ENCODE peak calls at places on chromosomes 4 and X, in seven cellular contexts. T is lung; B is omental fat pad; H is activated T-cell treated with anti-CD3 and anti-CD28 coated beads for 4 hours; C is NCI-H774; O is NCI-H748 treated with DMSO at 0.1 percent for 48 hours; L is stimulated activated CD8-positive, alpha-beta memory T cell treated with anti-CD3 and anti-CD28 coated beads, Interleukin-4, amount 100 ng/mL, for 1 hour. G is an unnamed sample.

GRCh38 chr4:118314221-118314620 is 38.6 kb downstream of the PRSS12 start:
- DNase-seq in O (no peak), B (no peak), H (no peak), T (no peak), L (no peak), C (no peak), G (no peak)

GRCh38 chr4:110514889-110515479 is 39.0 kb downstream of the ENPEP start:
- DNase-seq in L (no peak), H (no peak), O (peak), T (no peak), B (no peak), C (peak), G (no peak)

GRCh38 chr4:89001647-89002518 is 55.1 kb downstream of the FAM13A start:
- DNase-seq in C (peak), H (no peak), B (no peak), L (no peak), T (no peak), O (peak), G (no peak)

GRCh38 chrX:48058621-48059295 is 12.7 kb downstream of the ZNF630 start:
- DNase-seq in B (no peak), C (no peak), T (no peak), L (no peak), O (no peak), H (no peak), G (no peak)

GRCh38 chrX:47210661-47211425 is 7.6 kb upstream of the CDK16 start:
- DNase-seq in O (no peak), T (no peak), C (no peak), L (no peak), H (no peak), B (no peak), G (no peak)

GRCh38 chrX:43753637-43754036 is 97.5 kb downstream of the MAOA start:
- DNase-seq in O (no peak), T (no peak), H (no peak), L (no peak), B (no peak), C (no peak), G (no peak)

GRCh38 chr4:139167774-139168444 is 9.1 kb downstream of the ELF2 start:
- DNase-seq in H (no peak), C (no peak), O (no peak), T (no peak), L (no peak), B (no peak), G (no peak)

GRCh38 chr4:176526704-176527103 is 206.9 kb downstream of the SPCS3 start:
- DNase-seq in B (no peak), C (no peak), T (no peak), H (no peak), O (peak), L (no peak), G (no peak)

GRCh38 chrX:154987940-154988339 is 34.6 kb downstream of the F8 start:
- DNase-seq in B (no peak), C (no peak), T (no peak), O (no peak), H (no peak), L (no peak), G (no peak)

GRCh38 chr4:8229341-8229975 is 30.4 kb downstream of the SH3TC1 start:
- DNase-seq in T (no peak), H (peak), B (no peak), C (no peak), L (no peak), O (no peak), G (no peak)

GRCh38 chrX:120559799-120560198 is 963 bp downstream of the CUL4B start:
- DNase-seq in H (no peak), C (peak), T (no peak), B (no peak), O (peak), L (no peak), G (no peak)

GRCh38 chrX:10507181-10507580 is 113.2 kb downstream of the MID1 start:
- DNase-seq in O (no peak), B (no peak), T (no peak), C (no peak), H (no peak), L (no peak), G (no peak)

GRCh38 chr4:187256897-187257296 is 533.2 kb upstream of the FAT1 start:
- DNase-seq in H (no peak), L (no peak), T (no peak), C (no peak), O (no peak), B (no peak), G (no peak)

GRCh38 chr4:42655921-42656735 is 777 bp downstream of the ATP8A1 start:
- DNase-seq in L (no peak), H (peak), T (peak), O (no peak), C (no peak), B (peak), G (no peak)

GRCh38 chr4:94939791-94940530 is 182.2 kb downstream of the BMPR1B start:
- DNase-seq in O (no peak), B (no peak), H (no peak), L (no peak), T (no peak), C (no peak), G (no peak)

GRCh38 chr4:40630335-40631021 is 814 bp upstream of the RBM47 start:
- DNase-seq in H (no peak), O (no peak), L (no peak), B (no peak), T (peak), C (no peak), G (no peak)

GRCh38 chr4:182189107-182189878 is 53.9 kb upstream of the TENM3 start:
- DNase-seq in H (no peak), C (no peak), O (no peak), L (no peak), T (no peak), B (no peak), G (peak)

GRCh38 chr4:141329174-141329569 is 108.5 kb downstream of the ZNF330 start:
- DNase-seq in B (no peak), T (no peak), O (no peak), C (no peak), H (no peak), L (no peak), G (peak)

GRCh38 chr4:82371398-82371972 is 2.3 kb downstream of the HNRNPD start:
- DNase-seq in L (no peak), T (no peak), O (no peak), H (no peak), B (no peak), C (no peak), G (no peak)

GRCh38 chrX:104854188-104854587 is 288.2 kb downstream of the IL1RAPL2 start:
- DNase-seq in O (no peak), B (no peak), H (no peak), T (no peak), C (no peak), L (no peak), G (no peak)

GRCh38 chr4:164509951-164510350 is 244.0 kb upstream of the SMIM31 start:
- DNase-seq in H (no peak), T (no peak), L (no peak), B (no peak), C (no peak), O (no peak), G (no peak)

GRCh38 chr4:7416745-7417432 is 17.8 kb downstream of the PSAPL1 start:
- DNase-seq in B (no peak), T (no peak), O (no peak), C (no peak), L (no peak), H (no peak), G (no peak)

GRCh38 chr4:85228264-85228663 is 246.7 kb upstream of the ARHGAP24 start:
- DNase-seq in C (no peak), O (no peak), L (no peak), B (no peak), H (no peak), T (no peak), G (no peak)

GRCh38 chr4:81650871-81651270 is 179.2 kb upstream of the RASGEF1B start:
- DNase-seq in T (no peak), H (no peak), O (peak), L (no peak), B (no peak), C (peak), G (no peak)